ENCODE peak calls at places on chromosomes 11 and 22, in seven cellular contexts. R is mesenchymal stem cell, X is IMR-90, Q is H9, F is mesendoderm, U is neuronal stem cell, V is trophoblast cell. Y is an unnamed sample.

GRCh38 chr11:13468750-13469149 is 5.7 kb upstream of the BTBD10 start:
- DNase-seq in R (no peak), X (no peak), Q (no peak), F (peak), U (no peak), V (no peak), Y (no peak)

GRCh38 chr11:2779499-2779980 is 79.7 kb upstream of the KCNQ1OT1 start:
- DNase-seq in R (no peak), X (no peak), Q (no peak), F (no peak), U (no peak), V (no peak), Y (no peak)

GRCh38 chr11:66595245-66595904 is 2.4 kb downstream of the CCS start:
- DNase-seq in R (peak), X (peak), Q (no peak), F (no peak), U (no peak), V (no peak), Y (no peak)

GRCh38 chr11:104534268-104534667 is 364.0 kb downstream of the CASP12 start:
- DNase-seq in R (peak), X (peak), Q (no peak), F (peak), U (no peak), V (no peak), Y (no peak)

GRCh38 chr11:61598886-61599868 is 18.3 kb upstream of the SYT7 start:
- DNase-seq in R (peak), X (peak), Q (peak), F (peak), U (no peak), V (no peak), Y (peak)

GRCh38 chr11:114180301-114181055 is 115.7 kb upstream of the NNMT start:
- DNase-seq in R (peak), X (no peak), Q (peak), F (peak), U (no peak), V (peak), Y (no peak)

GRCh38 chr11:119421351-119421750 is 1.6 kb downstream of the THY1 start:
- DNase-seq in R (no peak), X (peak), Q (no peak), F (no peak), U (no peak), V (no peak), Y (no peak)

GRCh38 chr11:79314906-79315689 is 125.7 kb downstream of the TENM4 start:
- DNase-seq in R (peak), X (peak), Q (peak), F (peak), U (peak), V (no peak), Y (peak)

GRCh38 chr11:128503231-128503991 is 83.9 kb downstream of the ETS1 start:
- DNase-seq in R (peak), X (peak), Q (no peak), F (peak), U (no peak), V (no peak), Y (no peak)

GRCh38 chr11:2868604-2869526 is 16.7 kb downstream of the CDKN1C start:
- DNase-seq in R (no peak), X (no peak), Q (no peak), F (no peak), U (no peak), V (no peak), Y (no peak)

GRCh38 chr11:11218287-11218986 is 134.6 kb downstream of the CSNK2A3 start:
- DNase-seq in R (no peak), X (no peak), Q (no peak), F (no peak), U (no peak), V (no peak), Y (no peak)

GRCh38 chr22:19046719-19047609 is 75.2 kb downstream of the DGCR2 start:
- DNase-seq in R (no peak), X (no peak), Q (no peak), F (no peak), U (no peak), V (no peak), Y (no peak)

GRCh38 chr22:41863472-41863871 is 30.6 kb downstream of the SREBF2 start:
- DNase-seq in R (no peak), X (no peak), Q (no peak), F (no peak), U (no peak), V (peak), Y (no peak)

GRCh38 chr11:118790357-118791014 is 478 bp downstream of the DDX6 start:
- DNase-seq in R (peak), X (peak), Q (peak), F (peak), U (peak), V (no peak), Y (peak)

GRCh38 chr11:116871248-116871647 is 33.8 kb upstream of the APOA1 start:
- DNase-seq in R (peak), X (peak), Q (no peak), F (no peak), U (no peak), V (no peak), Y (no peak)

GRCh38 chr11:47355283-47356128 is 3.0 kb upstream of the MYBPC3 start:
- DNase-seq in R (peak), X (peak), Q (peak), F (peak), U (peak), V (peak), Y (peak)

GRCh38 chr11:111039982-111040381 is 205.5 kb upstream of the POU2AF2 start:
- DNase-seq in R (no peak), X (no peak), Q (no peak), F (no peak), U (no peak), V (no peak), Y (no peak)

GRCh38 chr11:126113515-126113957 is 50.9 kb upstream of the CDON start:
- DNase-seq in R (peak), X (peak), Q (no peak), F (peak), U (no peak), V (peak), Y (no peak)

GRCh38 chr11:23423119-23423518 is 562.8 kb upstream of the CCDC179 start:
- DNase-seq in R (no peak), X (peak), Q (no peak), F (no peak), U (no peak), V (no peak), Y (no peak)

GRCh38 chr11:78011301-78011700 is 11.8 kb downstream of the KCTD14 start:
- DNase-seq in R (no peak), X (no peak), Q (no peak), F (no peak), U (no peak), V (no peak), Y (no peak)

GRCh38 chr11:124222407-124222806 is 18.5 kb upstream of the OR8G1 start:
- DNase-seq in R (no peak), X (no peak), Q (no peak), F (no peak), U (no peak), V (no peak), Y (no peak)

GRCh38 chr11:101807521-101807920 is 107.3 kb upstream of the CEP126 start:
- DNase-seq in R (no peak), X (no peak), Q (no peak), F (no peak), U (no peak), V (no peak), Y (no peak)

GRCh38 chr22:23708270-23708669 is 17.5 kb downstream of the RGL4 start:
- DNase-seq in R (no peak), X (no peak), Q (no peak), F (no peak), U (no peak), V (no peak), Y (no peak)

GRCh38 chr11:126105022-126105747 is 42.5 kb upstream of the CDON start:
- DNase-seq in R (no peak), X (no peak), Q (no peak), F (no peak), U (no peak), V (no peak), Y (no peak)

GRCh38 chr11:10095412-10096207 is 198.4 kb downstream of the SBF2 start:
- DNase-seq in R (no peak), X (no peak), Q (no peak), F (no peak), U (no peak), V (no peak), Y (no peak)

GRCh38 chr11:117641008-117641915 is 155.8 kb downstream of the DSCAML1 start:
- DNase-seq in R (no peak), X (no peak), Q (no peak), F (no peak), U (no peak), V (no peak), Y (no peak)

GRCh38 chr11:22884268-22884667 is 24.0 kb upstream of the CCDC179 start:
- DNase-seq in R (peak), X (peak), Q (no peak), F (no peak), U (no peak), V (no peak), Y (no peak)

GRCh38 chr11:63681208-63682044 is at the start of gene RTN3:
- DNase-seq in R (peak), X (peak), Q (peak), F (peak), U (peak), V (peak), Y (peak)

GRCh38 chr11:63869171-63869591 is 30.3 kb downstream of the MARK2 start:
- DNase-seq in R (no peak), X (no peak), Q (no peak), F (no peak), U (no peak), V (peak), Y (no peak)

GRCh38 chr11:115193931-115194797 is 310.1 kb downstream of the CADM1 start:
- DNase-seq in R (peak), X (no peak), Q (no peak), F (no peak), U (no peak), V (peak), Y (no peak)

GRCh38 chr11:1031121-1031899 is 5.2 kb downstream of the MUC6 start:
- DNase-seq in R (no peak), X (no peak), Q (no peak), F (no peak), U (no peak), V (no peak), Y (no peak)

GRCh38 chr11:1029051-1029450 is 7.5 kb downstream of the MUC6 start:
- DNase-seq in R (no peak), X (no peak), Q (no peak), F (no peak), U (no peak), V (no peak), Y (no peak)

GRCh38 chr11:1029686-1030085 is 6.8 kb downstream of the MUC6 start:
- DNase-seq in R (no peak), X (no peak), Q (no peak), F (no peak), U (no peak), V (no peak), Y (no peak)

GRCh38 chr11:1030556-1030955 is 6.0 kb downstream of the MUC6 start:
- DNase-seq in R (no peak), X (no peak), Q (no peak), F (no peak), U (no peak), V (no peak), Y (no peak)

GRCh38 chr11:1030086-1030485 is 6.4 kb downstream of the MUC6 start:
- DNase-seq in R (no peak), X (no peak), Q (no peak), F (no peak), U (no peak), V (no peak), Y (no peak)
- H2AK5ac ChIP-seq in R (no peak), X (no peak), Q (no peak), F (no peak), U (peak), V (no peak), Y (no peak)

DNA sequence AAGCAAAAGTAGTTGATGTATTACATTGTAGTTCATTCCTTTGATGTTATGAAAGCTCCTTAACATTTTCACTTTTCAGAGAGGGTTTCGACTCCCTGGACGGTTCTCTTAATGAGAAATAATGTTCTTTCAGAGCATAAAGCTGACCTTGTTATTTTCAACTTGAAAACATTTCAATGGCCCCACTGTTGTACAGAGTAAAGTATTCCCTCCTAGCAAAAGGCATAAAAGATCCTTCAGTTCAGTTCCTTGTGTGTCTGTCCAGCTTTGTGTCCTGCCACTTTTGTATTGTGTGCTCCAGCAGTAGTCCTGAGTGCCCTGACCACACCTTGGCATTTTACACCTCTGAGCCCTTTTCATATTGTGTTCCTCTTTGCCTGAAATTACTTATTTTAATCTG is 64.0 kb downstream of the UVRAG start:
- DNase-seq in R (no peak), X (no peak), Q (no peak), F (no peak), U (no peak), V (no peak), Y (no peak)
- H2AK5ac ChIP-seq in R (no peak), X (no peak), Q (no peak), F (no peak), U (no peak), V (no peak), Y (no peak)

DNA sequence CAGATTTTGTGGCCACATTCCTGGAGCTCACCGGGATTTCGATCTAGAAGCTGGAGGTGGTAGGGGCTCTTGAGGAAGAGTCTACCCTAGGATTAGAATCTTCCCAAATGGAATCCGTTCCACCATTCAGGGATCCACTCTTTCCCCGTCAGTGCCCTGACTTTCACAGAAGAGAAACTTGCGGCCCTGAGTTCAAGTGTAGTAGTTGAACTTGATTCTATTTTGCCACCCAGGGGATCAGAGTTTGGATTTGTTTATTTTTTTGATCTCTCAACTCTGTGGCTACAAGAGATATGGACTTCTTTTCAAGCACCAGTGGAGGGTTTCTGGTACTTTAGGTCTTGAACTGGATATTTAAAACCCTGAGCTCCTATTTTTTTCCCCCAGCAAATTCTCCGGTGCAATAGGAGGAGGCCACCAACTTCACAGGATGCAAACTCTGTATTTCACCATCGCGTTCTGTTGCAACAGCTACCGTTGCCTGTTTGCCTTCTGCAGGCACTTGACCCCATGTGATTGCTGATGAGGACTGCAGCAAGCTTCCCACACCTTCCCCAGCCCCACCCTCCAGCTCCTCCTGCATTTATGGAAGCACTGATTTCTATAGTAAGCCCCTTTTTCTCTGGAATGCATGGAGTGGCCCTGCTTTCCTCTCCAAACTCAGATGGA is 14.8 kb upstream of the MRGPRF start:
- DNase-seq in R (peak), X (peak), Q (no peak), F (no peak), U (no peak), V (no peak), Y (no peak)
- H2AK5ac ChIP-seq in R (no peak), X (no peak), Q (no peak), F (no peak), U (no peak), V (no peak), Y (no peak)

GRCh38 chr22:49747705-49748104 is 80.0 kb downstream of the BRD1 start:
- DNase-seq in R (no peak), X (no peak), Q (no peak), F (no peak), U (no peak), V (no peak), Y (no peak)
- H2AK5ac ChIP-seq in R (no peak), X (no peak), Q (no peak), F (no peak), U (no peak), V (no peak), Y (no peak)

GRCh38 chr22:20128902-20129746 is 2.5 kb upstream of the ZDHHC8 start:
- DNase-seq in R (peak), X (peak), Q (peak), F (peak), U (no peak), V (peak), Y (no peak)
- H2AK5ac ChIP-seq in R (no peak), X (no peak), Q (no peak), F (no peak), U (no peak), V (no peak), Y (no peak)

GRCh38 chr11:69934861-69935494 is 115.8 kb upstream of the FGF3 start:
- DNase-seq in R (peak), X (peak), Q (peak), F (peak), U (no peak), V (peak), Y (no peak)
- H2AK5ac ChIP-seq in R (no peak), X (no peak), Q (no peak), F (no peak), U (peak), V (no peak), Y (no peak)

GRCh38 chr11:93791493-93791892 is 7.4 kb downstream of the MED17 start:
- DNase-seq in R (no peak), X (no peak), Q (no peak), F (no peak), U (no peak), V (no peak), Y (no peak)
- H2AK5ac ChIP-seq in R (no peak), X (no peak), Q (no peak), F (no peak), U (no peak), V (no peak), Y (no peak)

Y was measured in H1.